ENCODE peak calls at places on chromosomes 13 and 19, in seven cellular contexts. One of them, this sample, is unnamed.

GRCh38 chr13:48221301-48222190 is 11.5 kb upstream of the ITM2B start:
- DNase-seq in epithelial cell of proximal tubule: no peak
- DNase-seq in NCI-H774: no peak
- DNase-seq in hippocampal formation: no peak
- DNase-seq in ELR: no peak
- DNase-seq in adrenal gland: no peak
- DNase-seq in endothelial cell of umbilical vein: peak
- DNase-seq in this sample: no peak

GRCh38 chr13:114078501-114079451 is 53.6 kb downstream of the RASA3 start:
- DNase-seq in NCI-H774: no peak
- DNase-seq in adrenal gland: peak
- DNase-seq in hippocampal formation: no peak
- DNase-seq in epithelial cell of proximal tubule: no peak
- DNase-seq in ELR: peak
- DNase-seq in endothelial cell of umbilical vein: no peak
- DNase-seq in this sample: no peak

GRCh38 chr13:90534617-90535340 is 812.7 kb upstream of the MIR17HG start:
- DNase-seq in ELR: no peak
- DNase-seq in NCI-H774: no peak
- DNase-seq in epithelial cell of proximal tubule: no peak
- DNase-seq in hippocampal formation: no peak
- DNase-seq in adrenal gland: no peak
- DNase-seq in endothelial cell of umbilical vein: no peak
- DNase-seq in this sample: no peak

GRCh38 chr13:48528720-48529119 is 4.2 kb downstream of the RCBTB2 start:
- DNase-seq in hippocampal formation: no peak
- DNase-seq in endothelial cell of umbilical vein: no peak
- DNase-seq in adrenal gland: no peak
- DNase-seq in epithelial cell of proximal tubule: no peak
- DNase-seq in ELR: no peak
- DNase-seq in NCI-H774: no peak
- DNase-seq in this sample: no peak

GRCh38 chr19:12230751-12231733 is 63.6 kb downstream of the ZNF44 start:
- DNase-seq in adrenal gland: no peak
- DNase-seq in hippocampal formation: no peak
- DNase-seq in ELR: no peak
- DNase-seq in epithelial cell of proximal tubule: no peak
- DNase-seq in endothelial cell of umbilical vein: no peak
- DNase-seq in NCI-H774: no peak
- DNase-seq in this sample: no peak

GRCh38 chr13:40197049-40197448 is 469.4 kb downstream of the FOXO1 start:
- DNase-seq in NCI-H774: no peak
- DNase-seq in hippocampal formation: no peak
- DNase-seq in epithelial cell of proximal tubule: no peak
- DNase-seq in endothelial cell of umbilical vein: no peak
- DNase-seq in adrenal gland: no peak
- DNase-seq in ELR: no peak
- DNase-seq in this sample: no peak

GRCh38 chr19:47675271-47675670 is 38.0 kb upstream of the EHD2 start:
- DNase-seq in ELR: no peak
- DNase-seq in endothelial cell of umbilical vein: no peak
- DNase-seq in epithelial cell of proximal tubule: no peak
- DNase-seq in hippocampal formation: no peak
- DNase-seq in adrenal gland: no peak
- DNase-seq in NCI-H774: no peak
- DNase-seq in this sample: no peak

GRCh38 chr19:18292810-18293641 is 11.6 kb upstream of the JUND start:
- DNase-seq in NCI-H774: no peak
- DNase-seq in endothelial cell of umbilical vein: peak
- DNase-seq in hippocampal formation: peak
- DNase-seq in epithelial cell of proximal tubule: no peak
- DNase-seq in ELR: peak
- DNase-seq in adrenal gland: peak
- DNase-seq in this sample: peak

GRCh38 chr19:54282706-54283105 is 1.8 kb upstream of the LILRB2 start:
- DNase-seq in adrenal gland: no peak
- DNase-seq in hippocampal formation: no peak
- DNase-seq in NCI-H774: no peak
- DNase-seq in ELR: no peak
- DNase-seq in endothelial cell of umbilical vein: no peak
- DNase-seq in epithelial cell of proximal tubule: no peak
- DNase-seq in this sample: no peak

GRCh38 chr13:76758257-76758656 is 127.9 kb downstream of the KCTD12 start:
- DNase-seq in epithelial cell of proximal tubule: no peak
- DNase-seq in adrenal gland: no peak
- DNase-seq in endothelial cell of umbilical vein: peak
- DNase-seq in ELR: no peak
- DNase-seq in NCI-H774: no peak
- DNase-seq in hippocampal formation: no peak
- DNase-seq in this sample: no peak

GRCh38 chr19:19661141-19661674 is 2.3 kb downstream of the ATP13A1 start:
- DNase-seq in hippocampal formation: no peak
- DNase-seq in ELR: no peak
- DNase-seq in NCI-H774: no peak
- DNase-seq in endothelial cell of umbilical vein: no peak
- DNase-seq in adrenal gland: peak
- DNase-seq in epithelial cell of proximal tubule: no peak
- DNase-seq in this sample: no peak

GRCh38 chr19:47497073-47497766 is 13.2 kb upstream of the KPTN start:
- DNase-seq in endothelial cell of umbilical vein: no peak
- DNase-seq in NCI-H774: no peak
- DNase-seq in ELR: no peak
- DNase-seq in epithelial cell of proximal tubule: no peak
- DNase-seq in hippocampal formation: no peak
- DNase-seq in adrenal gland: no peak
- DNase-seq in this sample: no peak

GRCh38 chr13:111047326-111047725 is 67.8 kb upstream of the ARHGEF7 start:
- DNase-seq in hippocampal formation: no peak
- DNase-seq in endothelial cell of umbilical vein: no peak
- DNase-seq in adrenal gland: no peak
- DNase-seq in epithelial cell of proximal tubule: no peak
- DNase-seq in NCI-H774: no peak
- DNase-seq in ELR: no peak
- DNase-seq in this sample: no peak